ENCODE peak calls at places on chromosomes 11 and 22, in six cellular contexts. Q, K, F, Y, N and H are unnamed samples.

GRCh38 chr11:18229501-18229900 is 7.1 kb downstream of the SAA4 start:
- DNase-seq in N (no peak), Y (no peak), Q (no peak), K (no peak), F (no peak), H (no peak)

GRCh38 chr11:1876361-1877063 is 15.2 kb downstream of the PRR33 start:
- DNase-seq in K (no peak), F (peak), Y (peak), Q (no peak), N (peak), H (no peak)

GRCh38 chr11:66068923-66069714 is 953 bp upstream of the PACS1 start:
- DNase-seq in F (peak), Q (no peak), K (peak), Y (peak), N (no peak), H (no peak)

GRCh38 chr11:83069441-83070043 is 2.2 kb downstream of the RAB30 start:
- DNase-seq in K (no peak), Q (no peak), Y (no peak), F (no peak), N (no peak), H (no peak)

GRCh38 chr22:30868663-30869385 is 99.8 kb downstream of the MORC2 start:
- DNase-seq in N (no peak), Q (no peak), F (peak), Y (no peak), K (no peak), H (no peak)

GRCh38 chr11:69674267-69674885 is 777 bp downstream of the LTO1 start:
- DNase-seq in Q (no peak), N (no peak), K (no peak), Y (no peak), F (peak), H (no peak)

GRCh38 chr22:30057375-30057774 is 22.9 kb upstream of the HORMAD2 start:
- DNase-seq in K (no peak), Q (no peak), N (no peak), F (no peak), Y (no peak), H (no peak)

GRCh38 chr11:124050770-124051169 is 9.6 kb upstream of the OR10G7 start:
- DNase-seq in Q (no peak), F (no peak), Y (no peak), N (no peak), K (no peak), H (no peak)

GRCh38 chr11:93476796-93477195 is 66.4 kb downstream of the SMCO4 start:
- DNase-seq in Y (no peak), Q (no peak), N (no peak), F (no peak), K (no peak), H (peak)

GRCh38 chr22:49329636-49330035 is 498.0 kb downstream of the BRD1 start:
- DNase-seq in N (no peak), Y (peak), F (no peak), Q (no peak), K (no peak), H (no peak)

GRCh38 chr11:122723576-122723975 is 68.1 kb downstream of the UBASH3B start:
- DNase-seq in K (no peak), Q (no peak), N (no peak), F (no peak), Y (no peak), H (no peak)

GRCh38 chr22:20792966-20793332 is 19.0 kb downstream of the SERPIND1 start:
- DNase-seq in K (no peak), F (peak), N (no peak), Q (no peak), Y (no peak), H (no peak)

GRCh38 chr11:2511421-2512369 is 66.9 kb downstream of the KCNQ1 start:
- DNase-seq in K (no peak), Q (peak), Y (peak), F (no peak), N (peak), H (no peak)

GRCh38 chr22:35212020-35212419 is 45.3 kb upstream of the HMGXB4 start:
- DNase-seq in K (peak), N (no peak), Y (no peak), F (peak), Q (no peak), H (no peak)

GRCh38 chr22:23833017-23833795 is 5.6 kb downstream of the DERL3 start:
- DNase-seq in K (no peak), F (no peak), Q (no peak), N (no peak), Y (peak), H (no peak)